ENCODE peak calls at places on chromosomes 4 and X, in five cellular contexts. One of them, this sample, is unnamed.

GRCh38 chrX:153525451-153525850 is 8.0 kb downstream of the ATP2B3 start:
- DNase-seq in IMR-90: no peak
- DNase-seq in endothelial cell of umbilical vein: no peak
- DNase-seq in lower leg skin: no peak
- DNase-seq in breast epithelium: no peak
- DNase-seq in this sample: no peak

GRCh38 chr4:87073570-87074470 is 139.0 kb downstream of the AFF1 start:
- DNase-seq in lower leg skin: no peak
- DNase-seq in endothelial cell of umbilical vein: no peak
- DNase-seq in breast epithelium: no peak
- DNase-seq in IMR-90: peak
- DNase-seq in this sample: no peak

GRCh38 chr4:100288811-100289529 is 98.7 kb upstream of the DDIT4L start:
- DNase-seq in lower leg skin: no peak
- DNase-seq in endothelial cell of umbilical vein: no peak
- DNase-seq in IMR-90: peak
- DNase-seq in breast epithelium: no peak
- DNase-seq in this sample: no peak

GRCh38 chr4:169968999-169969398 is 57.2 kb downstream of the MFAP3L start:
- DNase-seq in lower leg skin: no peak
- DNase-seq in IMR-90: peak
- DNase-seq in breast epithelium: no peak
- DNase-seq in endothelial cell of umbilical vein: no peak
- DNase-seq in this sample: peak

GRCh38 chr4:53507671-53508286 is 83.5 kb downstream of the LNX1 start:
- DNase-seq in breast epithelium: no peak
- DNase-seq in endothelial cell of umbilical vein: peak
- DNase-seq in lower leg skin: no peak
- DNase-seq in IMR-90: peak
- DNase-seq in this sample: peak

GRCh38 chrX:130120321-130120731 is 10.0 kb upstream of the ELF4 start:
- DNase-seq in breast epithelium: no peak
- DNase-seq in IMR-90: no peak
- DNase-seq in endothelial cell of umbilical vein: peak
- DNase-seq in lower leg skin: no peak
- DNase-seq in this sample: no peak

GRCh38 chr4:24642941-24643628 is 58.7 kb upstream of the DHX15 start:
- DNase-seq in breast epithelium: no peak
- DNase-seq in endothelial cell of umbilical vein: no peak
- DNase-seq in lower leg skin: no peak
- DNase-seq in IMR-90: peak
- DNase-seq in this sample: no peak

GRCh38 chr4:177528620-177529019 is 86.4 kb upstream of the AGA start:
- DNase-seq in endothelial cell of umbilical vein: no peak
- DNase-seq in lower leg skin: no peak
- DNase-seq in IMR-90: no peak
- DNase-seq in breast epithelium: no peak
- DNase-seq in this sample: no peak

GRCh38 chrX:12955882-12956703 is 18.8 kb upstream of the TMSB4X start:
- DNase-seq in breast epithelium: no peak
- DNase-seq in lower leg skin: peak
- DNase-seq in IMR-90: peak
- DNase-seq in endothelial cell of umbilical vein: peak
- DNase-seq in this sample: no peak

GRCh38 chr4:5821665-5822358 is 71.1 kb downstream of the CRMP1 start:
- DNase-seq in endothelial cell of umbilical vein: no peak
- DNase-seq in lower leg skin: no peak
- DNase-seq in breast epithelium: no peak
- DNase-seq in IMR-90: no peak
- DNase-seq in this sample: peak

GRCh38 chrX:41029332-41029731 is 55.9 kb upstream of the USP9X start:
- DNase-seq in lower leg skin: no peak
- DNase-seq in breast epithelium: no peak
- DNase-seq in endothelial cell of umbilical vein: no peak
- DNase-seq in IMR-90: peak
- DNase-seq in this sample: no peak

GRCh38 chrX:22818061-22818460 is 181.7 kb upstream of the DDX53 start:
- DNase-seq in endothelial cell of umbilical vein: no peak
- DNase-seq in IMR-90: no peak
- DNase-seq in breast epithelium: no peak
- DNase-seq in lower leg skin: no peak
- DNase-seq in this sample: no peak

GRCh38 chrX:119343856-119344255 is 55.3 kb upstream of the SLC25A43 start:
- DNase-seq in IMR-90: no peak
- DNase-seq in endothelial cell of umbilical vein: no peak
- DNase-seq in lower leg skin: no peak
- DNase-seq in breast epithelium: no peak
- DNase-seq in this sample: no peak

GRCh38 chrX:39821011-39821708 is 276.6 kb downstream of the BCOR start:
- DNase-seq in lower leg skin: no peak
- DNase-seq in IMR-90: peak
- DNase-seq in endothelial cell of umbilical vein: peak
- DNase-seq in breast epithelium: no peak
- DNase-seq in this sample: no peak

GRCh38 chr4:151810476-151810875 is 49.7 kb upstream of the GATB start:
- DNase-seq in lower leg skin: no peak
- DNase-seq in breast epithelium: no peak
- DNase-seq in endothelial cell of umbilical vein: no peak
- DNase-seq in IMR-90: no peak
- DNase-seq in this sample: no peak

GRCh38 chr4:119210760-119211159 is 1.8 kb upstream of the USP53 start:
- DNase-seq in endothelial cell of umbilical vein: no peak
- DNase-seq in IMR-90: peak
- DNase-seq in lower leg skin: no peak
- DNase-seq in breast epithelium: no peak
- DNase-seq in this sample: no peak

GRCh38 chr4:119212964-119213606 is 572 bp downstream of the USP53 start:
- DNase-seq in endothelial cell of umbilical vein: peak
- DNase-seq in lower leg skin: peak
- DNase-seq in IMR-90: peak
- DNase-seq in breast epithelium: peak
- DNase-seq in this sample: peak

GRCh38 chr4:119209586-119209985 is 2.9 kb upstream of the USP53 start:
- DNase-seq in endothelial cell of umbilical vein: no peak
- DNase-seq in IMR-90: no peak
- DNase-seq in lower leg skin: no peak
- DNase-seq in breast epithelium: no peak
- DNase-seq in this sample: no peak

GRCh38 chr4:119212251-119212963 is at the start of gene USP53:
- DNase-seq in endothelial cell of umbilical vein: peak
- DNase-seq in breast epithelium: peak
- DNase-seq in lower leg skin: peak
- DNase-seq in IMR-90: peak
- DNase-seq in this sample: peak

GRCh38 chr4:119211856-119212250 is 660 bp upstream of the USP53 start:
- DNase-seq in endothelial cell of umbilical vein: no peak
- DNase-seq in IMR-90: no peak
- DNase-seq in breast epithelium: no peak
- DNase-seq in lower leg skin: no peak
- DNase-seq in this sample: no peak
- TF ChIP-seq POLR2A in endothelial cell of umbilical vein: no peak
- TF ChIP-seq POLR2A in IMR-90: no peak
- TF ChIP-seq POLR2A in breast epithelium: no peak
- TF ChIP-seq POLR2A in lower leg skin: no peak
- TF ChIP-seq POLR2A in this sample: no peak

GRCh38 chr4:185210102-185210981 is 944 bp downstream of the SNX25 start:
- DNase-seq in lower leg skin: peak
- DNase-seq in breast epithelium: no peak
- DNase-seq in endothelial cell of umbilical vein: peak
- DNase-seq in IMR-90: peak
- DNase-seq in this sample: no peak
- TF ChIP-seq POLR2A in lower leg skin: no peak
- TF ChIP-seq POLR2A in breast epithelium: no peak
- TF ChIP-seq POLR2A in endothelial cell of umbilical vein: no peak
- TF ChIP-seq POLR2A in IMR-90: peak
- TF ChIP-seq POLR2A in this sample: no peak

DNA sequence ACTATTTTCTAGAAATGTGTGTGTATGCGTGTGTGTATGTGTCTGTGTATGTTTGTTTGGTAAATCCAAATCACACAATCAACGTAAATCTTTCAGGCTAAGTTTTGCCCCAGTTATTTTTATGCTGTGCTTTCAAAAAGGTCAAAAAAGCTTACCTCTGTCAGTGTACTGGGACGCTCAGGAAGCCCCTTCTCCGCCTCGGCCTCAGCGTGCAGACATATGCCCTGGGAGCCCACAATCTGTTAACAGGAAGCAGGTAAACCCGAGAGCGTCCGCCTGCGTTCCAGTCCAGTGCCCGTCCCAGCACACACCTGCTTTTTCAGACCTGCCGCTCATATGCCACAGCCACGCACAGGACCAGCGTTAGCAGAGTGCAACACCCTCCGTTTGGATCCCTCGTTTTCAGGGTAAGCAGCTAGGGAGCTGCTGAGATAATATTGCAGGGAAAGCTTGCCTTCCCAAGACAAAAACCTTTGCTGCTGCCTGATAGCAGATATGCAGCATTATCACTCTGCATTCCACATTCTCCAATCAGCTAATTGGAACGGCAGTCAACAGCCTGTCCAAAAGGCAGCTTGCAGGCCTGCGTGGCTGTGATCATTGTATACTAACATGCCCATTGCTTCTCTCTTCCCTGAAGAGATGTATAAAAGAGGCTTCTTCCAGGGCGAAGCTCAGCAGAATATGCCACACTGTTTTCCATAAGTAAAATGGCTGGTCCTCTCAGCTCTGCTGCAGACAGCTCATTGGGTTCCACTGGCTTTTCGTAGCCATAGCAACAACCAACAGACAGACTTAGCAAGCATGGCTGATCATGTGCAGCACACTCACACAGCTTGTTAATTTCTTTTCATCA is at the start of gene SORBS2:
- DNase-seq in breast epithelium: peak
- DNase-seq in endothelial cell of umbilical vein: no peak
- DNase-seq in lower leg skin: no peak
- DNase-seq in IMR-90: peak
- DNase-seq in this sample: no peak
- TF ChIP-seq POLR2A in breast epithelium: no peak
- TF ChIP-seq POLR2A in endothelial cell of umbilical vein: no peak
- TF ChIP-seq POLR2A in lower leg skin: no peak
- TF ChIP-seq POLR2A in IMR-90: no peak
- TF ChIP-seq POLR2A in this sample: no peak

GRCh38 chr4:2733844-2734574 is 22.1 kb downstream of the TNIP2 start:
- DNase-seq in endothelial cell of umbilical vein: no peak
- DNase-seq in lower leg skin: no peak
- DNase-seq in IMR-90: no peak
- DNase-seq in breast epithelium: no peak
- DNase-seq in this sample: no peak

GRCh38 chr4:2731907-2732314 is 24.2 kb downstream of the TNIP2 start:
- DNase-seq in endothelial cell of umbilical vein: no peak
- DNase-seq in IMR-90: no peak
- DNase-seq in breast epithelium: no peak
- DNase-seq in lower leg skin: no peak
- DNase-seq in this sample: no peak

GRCh38 chr4:2734618-2735017 is 21.5 kb downstream of the TNIP2 start:
- DNase-seq in endothelial cell of umbilical vein: no peak
- DNase-seq in lower leg skin: no peak
- DNase-seq in IMR-90: no peak
- DNase-seq in breast epithelium: no peak
- DNase-seq in this sample: no peak

GRCh38 chr4:2732526-2732925 is 23.6 kb downstream of the TNIP2 start:
- DNase-seq in IMR-90: no peak
- DNase-seq in lower leg skin: no peak
- DNase-seq in endothelial cell of umbilical vein: no peak
- DNase-seq in breast epithelium: no peak
- DNase-seq in this sample: no peak

DNA sequence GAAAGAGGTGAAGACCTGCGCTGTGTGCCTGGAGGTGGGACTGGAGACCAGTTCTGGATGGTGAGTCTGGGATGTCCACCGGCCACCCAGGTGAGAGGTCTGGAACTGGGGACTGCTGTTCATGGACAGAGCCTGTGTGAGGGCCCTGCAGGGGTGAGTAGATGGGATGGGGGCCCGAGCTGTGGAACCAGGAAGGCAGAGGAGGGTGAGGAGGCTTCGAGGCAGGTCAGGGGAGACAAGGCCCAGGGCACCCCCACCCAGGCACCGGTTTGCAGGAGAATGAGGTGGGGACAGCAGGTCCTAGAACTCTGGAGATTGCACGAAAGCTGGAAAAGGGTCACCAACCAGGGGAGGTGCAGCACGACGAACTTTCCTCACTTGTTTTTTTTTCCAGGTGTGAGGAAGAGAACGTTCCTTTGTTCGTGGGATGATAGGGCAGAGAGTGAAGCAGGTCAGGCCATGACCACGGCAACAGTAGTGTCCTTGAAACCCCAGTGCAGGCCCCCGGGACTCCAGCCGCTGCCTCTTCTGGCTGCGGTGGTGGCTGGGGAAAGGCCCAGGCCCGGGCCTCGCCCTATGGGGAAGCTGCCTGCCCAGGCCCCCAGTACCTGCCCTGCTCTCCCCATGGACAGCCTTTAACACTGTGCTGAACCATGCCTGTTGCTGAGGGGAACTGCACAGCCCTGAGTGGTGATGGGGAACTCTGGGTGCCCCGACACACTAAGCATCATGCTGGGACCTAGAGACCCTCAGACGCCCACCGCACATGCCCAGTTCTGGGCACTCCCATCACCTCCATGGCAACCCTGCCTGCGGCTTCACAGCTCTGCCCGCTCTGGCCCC is 22.9 kb downstream of the TNIP2 start:
- DNase-seq in endothelial cell of umbilical vein: no peak
- DNase-seq in IMR-90: no peak
- DNase-seq in breast epithelium: no peak
- DNase-seq in lower leg skin: no peak
- DNase-seq in this sample: no peak
- TF ChIP-seq POLR2A in endothelial cell of umbilical vein: no peak
- TF ChIP-seq POLR2A in IMR-90: no peak
- TF ChIP-seq POLR2A in breast epithelium: no peak
- TF ChIP-seq POLR2A in lower leg skin: no peak
- TF ChIP-seq POLR2A in this sample: no peak

This sample was measured in H54.